ENCODE peak calls at places on chromosomes 3 and 15, in four cellular contexts. X is NCI-H1417; S is naive thymus-derived CD4-positive, alpha-beta T cell; M is NCI-H187. N is an unnamed sample.

GRCh38 chr15:73987646-73988045 is 4.4 kb downstream of the STOML1 start:
- DNase-seq in S (no peak), X (no peak), M (no peak), N (no peak)

GRCh38 chr15:99562238-99562637 is 3.5 kb upstream of the MEF2A start:
- DNase-seq in X (no peak), M (no peak), S (no peak), N (no peak)

GRCh38 chr3:58116985-58117384 is 93.8 kb downstream of the DNASE1L3 start:
- DNase-seq in S (no peak), M (no peak), X (no peak), N (no peak)

GRCh38 chr3:141412936-141413354 is 44.6 kb downstream of the ZBTB38 start:
- DNase-seq in X (no peak), M (no peak), S (no peak), N (peak; percentile 90)

GRCh38 chr3:31943041-31943440 is 38.0 kb downstream of the OSBPL10 start:
- DNase-seq in M (no peak), S (no peak), X (no peak), N (no peak)

GRCh38 chr15:74365619-74366445 is 1.6 kb downstream of the CYP11A1 start:
- DNase-seq in X (no peak), M (no peak), S (no peak), N (peak; percentile 54)

GRCh38 chr3:155232605-155233004 is 60.9 kb downstream of the STRIT1 start:
- DNase-seq in X (peak; percentile 10), M (no peak), S (no peak), N (peak; percentile 78)

GRCh38 chr15:80604583-80605506 is 90.3 kb upstream of the ABHD17C start:
- DNase-seq in X (no peak), M (no peak), S (no peak), N (no peak)

GRCh38 chr3:196202516-196202970 is 8.7 kb downstream of the ZDHHC19 start:
- DNase-seq in S (no peak), M (no peak), X (peak; percentile 30), N (no peak)

GRCh38 chr3:76687019-76687418 is 352.9 kb upstream of the ROBO2 start:
- DNase-seq in S (no peak), X (no peak), M (no peak), N (no peak)

GRCh38 chr3:37762698-37763097 is 99.0 kb upstream of the CTDSPL start:
- DNase-seq in X (no peak), S (no peak), M (no peak), N (no peak)

GRCh38 chr3:10194328-10195071 is 29.8 kb downstream of the IRAK2 start:
- DNase-seq in X (peak; percentile 5), M (no peak), S (peak; percentile 73), N (no peak)

GRCh38 chr15:66707310-66708160 is 5.5 kb downstream of the SMAD6 start:
- DNase-seq in S (no peak), X (peak; percentile 90), M (no peak), N (no peak)

GRCh38 chr3:46950661-46951241 is 25.8 kb downstream of the CCDC12 start:
- DNase-seq in S (no peak), M (no peak), X (no peak), N (no peak)

GRCh38 chr3:39387411-39387975 is 4.3 kb downstream of the SLC25A38 start:
- DNase-seq in S (no peak), M (no peak), X (no peak), N (no peak)

GRCh38 chr3:77707271-77707670 is 667.4 kb downstream of the ROBO2 start:
- DNase-seq in X (no peak), M (no peak), S (no peak), N (no peak)

GRCh38 chr15:40948706-40949473 is 4.4 kb upstream of the CHAC1 start:
- DNase-seq in X (no peak), M (no peak), S (no peak), N (no peak)

GRCh38 chr15:70172124-70172523 is 74.4 kb upstream of the TLE3 start:
- DNase-seq in S (no peak), X (no peak), M (no peak), N (peak; percentile 51)

GRCh38 chr3:159237221-159237620 is 435.4 kb downstream of the MFSD1 start:
- DNase-seq in X (no peak), S (no peak), M (no peak), N (no peak)

GRCh38 chr3:197426161-197426566 is 127.8 kb upstream of the DLG1 start:
- DNase-seq in S (no peak), M (no peak), X (no peak), N (peak; percentile 67)